ENCODE peak calls at places on chromosome 11, in four cellular contexts. B, O, V and Z are unnamed samples.

GRCh38 chr11:339963-340362 is 19.3 kb upstream of the IFITM3 start:
- DNase-seq in B (no peak), O (no peak), V (no peak), Z (no peak)

GRCh38 chr11:94400839-94401772 is at the start of gene GPR83:
- DNase-seq in B (no peak), O (peak), V (no peak), Z (no peak)

GRCh38 chr11:459511-460220 is 9.6 kb downstream of the PTDSS2 start:
- DNase-seq in B (no peak), O (no peak), V (no peak), Z (no peak)

GRCh38 chr11:36095716-36096115 is 151.9 kb downstream of the LDLRAD3 start:
- DNase-seq in B (no peak), O (peak), V (no peak), Z (no peak)

GRCh38 chr11:11020747-11021149 is 162.9 kb upstream of the ZBED5 start:
- DNase-seq in B (no peak), O (no peak), V (no peak), Z (no peak)

GRCh38 chr11:110130642-110131238 is 37.5 kb downstream of the ZC3H12C start:
- DNase-seq in B (no peak), O (no peak), V (no peak), Z (no peak)

GRCh38 chr11:86079421-86079820 is 10.5 kb upstream of the PICALM start:
- DNase-seq in B (no peak), O (no peak), V (no peak), Z (no peak)

GRCh38 chr11:104254347-104254746 is 90.4 kb upstream of the PDGFD start:
- DNase-seq in B (no peak), O (peak), V (no peak), Z (no peak)

GRCh38 chr11:2584812-2585565 is 114.8 kb downstream of the KCNQ1OT1 start:
- DNase-seq in B (no peak), O (no peak), V (no peak), Z (peak)

GRCh38 chr11:59990421-59990820 is 26.6 kb upstream of the OOSP4B start:
- DNase-seq in B (no peak), O (no peak), V (no peak), Z (no peak)

GRCh38 chr11:62482753-62483152 is 63.9 kb downstream of the AHNAK start:
- DNase-seq in B (no peak), O (no peak), V (no peak), Z (no peak)

GRCh38 chr11:85628771-85629341 is 463 bp downstream of the TMEM126B start:
- DNase-seq in B (no peak), O (no peak), V (no peak), Z (no peak)

GRCh38 chr11:76782526-76783293 is 446 bp upstream of the TSKU start:
- DNase-seq in B (no peak), O (peak), V (peak), Z (peak)

GRCh38 chr11:71372693-71373657 is 75.2 kb downstream of the DHCR7 start:
- DNase-seq in B (no peak), O (peak), V (no peak), Z (no peak)

GRCh38 chr11:21861314-21861713 is 331.6 kb upstream of the ANO5 start:
- DNase-seq in B (no peak), O (no peak), V (no peak), Z (no peak)

GRCh38 chr11:1746516-1746931 is 3.9 kb downstream of the IFITM10 start:
- DNase-seq in B (no peak), O (no peak), V (no peak), Z (peak)

GRCh38 chr11:85826096-85826855 is 15.3 kb upstream of the SYTL2 start:
- DNase-seq in B (no peak), O (peak), V (peak), Z (no peak)

GRCh38 chr11:129249351-129249750 is 57.2 kb upstream of the ARHGAP32 start:
- DNase-seq in B (no peak), O (peak), V (no peak), Z (no peak)

GRCh38 chr11:111697910-111698309 is 68.3 kb downstream of the PPP2R1B start:
- DNase-seq in B (no peak), O (no peak), V (no peak), Z (no peak)

GRCh38 chr11:16839821-16840220 is 101.4 kb downstream of the C11orf58 start:
- DNase-seq in B (no peak), O (no peak), V (no peak), Z (no peak)

GRCh38 chr11:75802913-75803820 is 11.8 kb upstream of the UVRAG start:
- DNase-seq in B (peak), O (peak), V (peak), Z (no peak)

GRCh38 chr11:118176400-118177134 is at the start of gene SCN2B:
- DNase-seq in B (no peak), O (no peak), V (no peak), Z (no peak)

GRCh38 chr11:118175031-118175531 is 1.4 kb downstream of the SCN2B start:
- DNase-seq in B (no peak), O (no peak), V (no peak), Z (no peak)

GRCh38 chr11:118174006-118174567 is 2.4 kb downstream of the SCN2B start:
- DNase-seq in B (no peak), O (no peak), V (no peak), Z (no peak)

GRCh38 chr11:118172356-118172755 is 4.1 kb downstream of the SCN2B start:
- DNase-seq in B (no peak), O (no peak), V (no peak), Z (no peak)

GRCh38 chr11:118175600-118176399 is 639 bp downstream of the SCN2B start:
- DNase-seq in B (no peak), O (no peak), V (no peak), Z (no peak)
- H3K4me3 ChIP-seq in B (no peak), O (peak), V (peak), Z (peak)

GRCh38 chr11:120547871-120548681 is 36.5 kb downstream of the GRIK4 start:
- DNase-seq in B (no peak), O (peak), V (peak), Z (peak)
- H3K27ac ChIP-seq in B (no peak), O (peak), V (no peak), Z (no peak)

GRCh38 chr11:114181195-114181594 is 115.0 kb upstream of the NNMT start:
- DNase-seq in B (no peak), O (no peak), V (no peak), Z (no peak)

GRCh38 chr11:114181752-114182151 is 114.4 kb upstream of the NNMT start:
- DNase-seq in B (no peak), O (no peak), V (peak), Z (no peak)

GRCh38 chr11:114180301-114181055 is 115.7 kb upstream of the NNMT start:
- DNase-seq in B (no peak), O (peak), V (peak), Z (no peak)

GRCh38 chr11:114178656-114179055 is 117.5 kb upstream of the NNMT start:
- DNase-seq in B (no peak), O (no peak), V (no peak), Z (no peak)

GRCh38 chr11:114179234-114179941 is 116.8 kb upstream of the NNMT start:
- DNase-seq in B (no peak), O (peak), V (peak), Z (peak)
- H3K4me3 ChIP-seq in B (no peak), O (no peak), V (peak), Z (peak)

DNA sequence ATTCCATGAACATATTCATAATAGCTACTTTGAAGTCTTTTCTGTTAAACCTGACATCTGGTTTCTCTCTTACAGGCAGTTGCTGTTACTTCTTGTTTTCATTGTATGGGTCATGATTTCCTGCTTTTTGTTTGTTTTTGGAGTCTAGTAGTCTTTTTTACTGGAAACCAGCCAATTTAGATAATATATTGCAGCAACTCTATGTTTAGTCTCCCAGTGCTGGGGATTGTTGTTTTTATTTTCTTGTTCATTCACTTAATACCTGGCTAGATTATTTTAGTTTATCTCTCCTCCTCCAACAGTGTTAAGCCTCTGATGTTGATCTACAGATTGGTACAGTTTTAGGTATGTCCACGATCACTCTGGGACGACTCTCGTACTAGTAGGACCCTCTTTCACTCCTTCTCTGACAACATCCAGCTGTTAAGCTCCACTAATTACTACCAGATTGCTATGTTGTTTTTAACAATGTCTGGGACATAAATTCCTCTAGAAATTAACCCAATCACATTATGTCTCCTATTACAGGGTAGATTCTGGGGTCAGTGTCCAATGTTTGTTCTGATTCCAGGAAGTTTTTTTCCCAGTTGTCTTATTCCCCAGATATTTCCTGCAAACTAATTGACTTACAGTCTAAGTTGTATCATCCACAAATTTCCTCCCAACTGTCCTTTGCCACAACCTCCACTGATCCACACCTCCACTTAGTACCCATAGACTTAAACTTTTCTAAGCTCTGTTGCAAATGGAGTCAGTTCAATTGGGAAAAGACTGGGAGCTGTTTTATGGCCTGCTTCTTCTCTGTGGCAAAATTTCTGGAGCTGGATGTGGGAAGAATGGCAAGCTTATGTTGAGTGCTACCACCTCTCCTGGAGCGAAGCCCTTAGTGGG is 1280.6 kb upstream of the CNTN5 start:
- DNase-seq in B (no peak), O (peak), V (no peak), Z (no peak)
- H3K27ac ChIP-seq in B (no peak), O (peak), V (no peak), Z (no peak)

GRCh38 chr11:73173755-73174494 is 31.8 kb upstream of the FCHSD2 start:
- DNase-seq in B (no peak), O (no peak), V (peak), Z (peak)
- H3K4me3 ChIP-seq in B (no peak), O (no peak), V (no peak), Z (no peak)

GRCh38 chr11:133927690-133928627 is 28.8 kb downstream of the IGSF9B start:
- DNase-seq in B (peak), O (peak), V (peak), Z (peak)

GRCh38 chr11:133928628-133929059 is 28.1 kb downstream of the IGSF9B start:
- DNase-seq in B (peak), O (no peak), V (no peak), Z (no peak)

GRCh38 chr11:133930767-133931448 is 25.9 kb downstream of the IGSF9B start:
- DNase-seq in B (no peak), O (no peak), V (no peak), Z (no peak)

GRCh38 chr11:133930053-133930766 is 26.6 kb downstream of the IGSF9B start:
- DNase-seq in B (no peak), O (no peak), V (no peak), Z (no peak)

GRCh38 chr11:133929401-133930052 is 27.2 kb downstream of the IGSF9B start:
- DNase-seq in B (no peak), O (no peak), V (no peak), Z (no peak)
- H3K27ac ChIP-seq in B (no peak), O (no peak), V (peak), Z (no peak)

DNA sequence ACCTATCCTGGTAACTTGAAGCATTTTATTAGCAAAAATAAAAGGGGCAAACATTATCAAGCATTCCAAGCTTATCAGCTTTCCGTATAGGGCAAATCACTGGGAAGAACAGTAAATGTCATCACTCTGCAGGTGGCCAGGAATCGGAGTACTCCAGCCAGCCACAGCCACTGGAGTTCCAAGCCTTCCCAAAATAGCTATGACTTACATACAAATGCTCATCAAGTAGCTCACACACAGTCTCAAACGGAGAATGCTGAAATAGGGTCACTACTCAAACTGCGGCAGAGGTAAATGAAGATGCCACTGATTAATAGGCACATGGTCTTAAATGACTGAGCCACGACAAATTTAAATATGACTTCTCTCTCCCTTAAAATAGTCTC is 2.1 kb downstream of the USP28 start:
- DNase-seq in B (no peak), O (peak), V (no peak), Z (no peak)
- H3K4me3 ChIP-seq in B (no peak), O (peak), V (no peak), Z (peak)